ENCODE peak calls at places on chromosomes 3 and 15, in five cellular contexts. G is fibroblast of lung, C is colonic mucosa, V is ovary, S is OCI-LY7. U is an unnamed sample.

GRCh38 chr3:6679510-6679909 is 181.4 kb upstream of the GRM7 start:
- DNase-seq in G (no peak), C (no peak), V (no peak), S (peak; percentile 67), U (no peak)

GRCh38 chr3:66561374-66561773 is 60.6 kb upstream of the LRIG1 start:
- DNase-seq in G (no peak), C (no peak), V (no peak), S (no peak), U (no peak)

GRCh38 chr3:166456291-166456690 is 619.1 kb upstream of the BCHE start:
- DNase-seq in G (no peak), C (no peak), V (no peak), S (no peak), U (no peak)

GRCh38 chr15:96977886-96978285 is 647.4 kb downstream of the NR2F2 start:
- DNase-seq in G (no peak), C (no peak), V (no peak), S (no peak), U (no peak)

GRCh38 chr3:12423918-12424634 is 60.2 kb upstream of the TSEN2 start:
- DNase-seq in G (peak; percentile 77), C (no peak), V (no peak), S (no peak), U (no peak)

GRCh38 chr15:38002883-38003477 is 68.5 kb downstream of the TMCO5A start:
- DNase-seq in G (peak; percentile 90), C (peak; percentile 75), V (no peak), S (peak; percentile 77), U (peak; percentile 83)

GRCh38 chr3:122948398-122948797 is 79.2 kb downstream of the SEMA5B start:
- DNase-seq in G (no peak), C (no peak), V (no peak), S (peak; percentile 4), U (peak; percentile 49)

GRCh38 chr15:52765779-52766178 is 24.4 kb downstream of the ONECUT1 start:
- DNase-seq in G (no peak), C (no peak), V (no peak), S (no peak), U (peak; percentile 60)

GRCh38 chr3:13616359-13616758 is 67.4 kb downstream of the FBLN2 start:
- DNase-seq in G (no peak), C (no peak), V (no peak), S (no peak), U (no peak)

GRCh38 chr3:15636028-15636709 is 34.6 kb downstream of the BTD start:
- DNase-seq in G (peak; percentile 89), C (no peak), V (no peak), S (peak; percentile 10), U (no peak)

GRCh38 chr15:40085225-40085624 is 23.5 kb downstream of the BMF start:
- DNase-seq in G (no peak), C (no peak), V (no peak), S (no peak), U (no peak)

GRCh38 chr3:146072061-146072460 is 88.9 kb downstream of the PLOD2 start:
- DNase-seq in G (no peak), C (no peak), V (no peak), S (no peak), U (no peak)

GRCh38 chr3:189981668-189982067 is 139.0 kb downstream of the P3H2 start:
- DNase-seq in G (peak; percentile 94), C (no peak), V (no peak), S (no peak), U (no peak)

GRCh38 chr15:73873889-73874511 is 636 bp downstream of the TBC1D21 start:
- DNase-seq in G (peak; percentile 78), C (peak; percentile 24), V (no peak), S (peak; percentile 64), U (peak; percentile 82)

GRCh38 chr15:74620636-74621545 is 5.3 kb downstream of the CLK3 start:
- DNase-seq in G (peak; percentile 72), C (peak; percentile 75), V (peak; percentile 51), S (peak; percentile 82), U (peak; percentile 93)

GRCh38 chr15:47870956-47871625 is 153.8 kb downstream of the SEMA6D start:
- DNase-seq in G (peak; percentile 83), C (no peak), V (no peak), S (no peak), U (no peak)

GRCh38 chr15:45854455-45855202 is 219.8 kb downstream of the SQOR start:
- DNase-seq in G (no peak), C (no peak), V (no peak), S (no peak), U (no peak)

GRCh38 chr3:118536764-118537163 is 497.9 kb downstream of the IGSF11 start:
- DNase-seq in G (no peak), C (no peak), V (no peak), S (no peak), U (no peak)

GRCh38 chr3:46266598-46266997 is 24.3 kb downstream of the CCR3 start:
- DNase-seq in G (no peak), C (no peak), V (no peak), S (no peak), U (no peak)

GRCh38 chr3:104279617-104280016 is 1087.1 kb upstream of the ALCAM start:
- DNase-seq in G (peak; percentile 61), C (no peak), V (no peak), S (no peak), U (no peak)

GRCh38 chr3:71370467-71370866 is 213.1 kb downstream of the FOXP1 start:
- DNase-seq in G (no peak), C (no peak), V (no peak), S (no peak), U (no peak)

GRCh38 chr3:71371282-71371681 is 212.2 kb downstream of the FOXP1 start:
- DNase-seq in G (no peak), C (no peak), V (no peak), S (no peak), U (no peak)

GRCh38 chr3:71374582-71374981 is 208.9 kb downstream of the FOXP1 start:
- DNase-seq in G (no peak), C (no peak), V (no peak), S (no peak), U (no peak)

GRCh38 chr3:71372911-71373637 is 210.5 kb downstream of the FOXP1 start:
- DNase-seq in G (no peak), C (no peak), V (no peak), S (peak; percentile 62), U (no peak)

DNA sequence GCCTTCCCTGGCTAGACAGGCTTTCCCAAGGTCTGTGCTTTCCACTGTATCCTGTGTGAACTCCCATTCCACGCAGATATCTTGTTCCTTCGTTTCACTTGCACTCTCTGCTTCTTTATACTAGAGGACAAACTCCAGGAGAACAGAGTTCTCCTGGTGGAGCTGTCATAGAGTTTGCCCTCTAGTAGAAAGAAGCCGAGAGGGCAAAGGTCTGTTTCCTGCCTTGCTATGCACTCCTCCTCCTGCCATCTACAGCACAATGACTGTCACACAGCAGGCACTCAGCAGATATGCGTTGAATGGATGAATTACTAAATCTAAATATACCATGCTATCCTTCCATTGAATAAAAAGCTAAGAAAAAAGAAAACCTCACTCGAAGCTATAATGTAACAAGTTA is 211.2 kb downstream of the FOXP1 start:
- DNase-seq in G (no peak), C (peak; percentile 52), V (no peak), S (no peak), U (no peak)
- H3K4me1 ChIP-seq in G (peaks cover 2% of the 10 kb centered on the region), C (no peaks in the 10 kb centered on the region), V (peaks cover 7% of the 10 kb centered on the region), S (peaks cover 47% of the 10 kb centered on the region), U (peaks cover 6% of the 10 kb centered on the region)

DNA sequence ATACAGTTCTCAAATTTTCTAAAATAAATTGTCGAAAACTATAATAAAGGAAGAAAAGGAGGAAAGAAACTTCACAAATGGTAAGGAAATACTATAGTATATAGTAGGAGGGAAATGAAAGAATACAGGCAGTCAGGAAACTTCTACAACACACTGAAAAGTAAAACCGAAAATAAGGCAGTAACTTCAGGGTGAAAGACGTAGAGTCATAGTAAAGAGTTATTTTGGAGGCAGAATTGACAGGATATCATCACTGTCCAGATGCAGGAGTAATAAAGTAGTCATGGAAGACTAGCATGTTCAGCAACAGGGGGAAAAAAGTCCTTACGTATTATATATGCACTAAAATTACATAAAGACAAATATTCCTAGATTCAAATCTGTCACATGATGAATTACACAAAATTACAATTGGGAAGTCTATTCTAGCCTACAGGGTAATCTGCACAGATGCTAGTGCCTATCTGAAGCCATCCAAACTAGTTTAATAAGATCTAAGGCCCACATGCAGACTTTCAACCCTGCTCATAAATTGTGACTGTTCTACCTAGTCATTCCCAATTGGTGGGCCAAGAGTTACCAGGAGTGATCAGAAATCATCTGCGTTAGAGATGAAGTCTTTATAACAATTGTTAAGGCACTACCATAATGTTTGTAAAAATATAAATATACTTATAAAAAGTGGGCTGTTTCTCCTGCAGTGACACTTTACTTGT is 14.0 kb downstream of the VPS13C start:
- DNase-seq in G (no peak), C (no peak), V (no peak), S (no peak), U (no peak)
- H3K27ac ChIP-seq in G (no peak overlapping the region), C (no peak overlapping the region), V (no peak overlapping the region), S (no peak overlapping the region), U (no peak overlapping the region)

GRCh38 chr3:132659000-132659369 is 624 bp downstream of the ACAD11 start:
- DNase-seq in G (no peak), C (no peak), V (no peak), S (no peak), U (peak; percentile 55)

GRCh38 chr3:132660056-132660744 is at the start of gene UBA5:
- DNase-seq in G (peak; percentile 75), C (peak; percentile 71), V (peak; percentile 81), S (peak; percentile 81), U (peak; percentile 72)

GRCh38 chr3:132660745-132661067 is 577 bp downstream of the UBA5 start:
- DNase-seq in G (peak; percentile 22), C (peak; percentile 23), V (no peak), S (no peak), U (no peak)

GRCh38 chr3:132657869-132658747 is 1.5 kb downstream of the ACAD11 start:
- DNase-seq in G (no peak), C (no peak), V (no peak), S (no peak), U (no peak)

DNA sequence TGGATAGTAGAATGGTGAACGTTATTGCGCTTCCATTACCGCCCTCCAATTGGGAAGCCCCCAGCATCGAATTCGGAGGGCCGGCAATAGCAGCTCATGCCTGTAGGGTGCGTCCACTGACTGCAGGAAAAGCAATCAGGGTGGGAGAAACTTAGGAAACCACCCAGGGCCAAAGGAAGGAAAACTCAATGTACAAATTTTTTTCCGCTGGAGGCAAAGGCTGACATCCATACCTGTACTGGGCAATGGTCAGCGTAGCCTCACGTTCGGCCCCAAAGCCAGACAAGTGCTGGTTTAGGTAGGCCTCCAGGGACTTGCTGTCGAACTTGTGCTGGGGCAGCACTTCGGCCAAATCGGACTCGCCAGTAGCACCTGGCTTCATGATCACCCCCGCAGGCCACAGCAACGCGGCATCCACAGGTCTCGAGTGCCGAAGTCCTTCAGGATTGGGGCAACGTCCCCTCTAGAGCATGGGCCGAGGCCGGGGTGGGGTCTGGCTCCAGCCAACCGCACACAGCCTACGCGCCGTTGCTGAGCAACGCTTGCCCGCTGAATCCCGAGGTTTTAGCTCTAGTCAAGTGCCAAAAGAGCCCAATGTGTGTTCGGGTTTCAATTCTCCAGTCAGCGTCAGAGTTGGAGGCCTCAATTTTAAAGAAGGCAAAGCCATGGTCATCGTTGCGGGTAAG is at the start of gene ACAD11:
- DNase-seq in G (peak; percentile 73), C (peak; percentile 85), V (peak; percentile 78), S (peak; percentile 67), U (peak; percentile 75)
- H3K4me1 ChIP-seq in G (no peaks in the 10 kb centered on the region), C (no peaks in the 10 kb centered on the region), V (peaks cover 2% of the 10 kb centered on the region), S (peaks cover 24% of the 10 kb centered on the region), U (no peaks in the 10 kb centered on the region)

DNA sequence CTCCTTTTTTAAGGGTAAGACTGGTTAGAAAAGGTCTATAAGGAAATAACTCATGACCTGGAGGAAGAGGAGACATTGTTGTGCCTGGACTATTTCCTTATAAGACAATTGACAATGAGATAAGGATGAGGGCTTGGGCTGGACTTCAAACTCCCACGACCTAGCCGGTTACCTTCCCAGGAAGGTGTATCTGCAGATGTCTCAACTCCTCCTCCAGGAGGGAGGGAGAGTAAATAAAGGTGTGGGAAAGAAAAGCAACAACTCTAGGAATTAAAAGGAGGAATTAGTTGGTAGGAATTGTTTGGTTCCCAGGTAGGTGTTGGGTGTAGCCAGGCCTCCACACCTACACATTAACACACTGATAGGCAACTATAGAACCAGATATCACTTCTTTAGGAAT is 97.8 kb upstream of the TBL1XR1 start:
- DNase-seq in G (no peak), C (peak; percentile 86), V (no peak), S (no peak), U (no peak)
- H3K27ac ChIP-seq in G (no peak overlapping the region), C (peak overlapping the region; percentile 92), V (no peak overlapping the region), S (no peak overlapping the region), U (no peak overlapping the region)

U was measured in GM23338.